ENCODE peak calls at places on chromosome 10, in five cellular contexts. Q is HepG2, Y is HCT116, S is GM12878, B is K562. X is an unnamed sample.

GRCh38 chr10:45421231-45422097 is 47.4 kb downstream of the ALOX5 start:
- DNase-seq in B (no peak), Q (no peak), S (no peak), Y (no peak), X (no peak)

GRCh38 chr10:35487336-35488034 is 117.7 kb upstream of the GJD4 start:
- DNase-seq in S (no peak), Y (no peak), B (no peak), Q (no peak), X (no peak)

GRCh38 chr10:4717670-4718069 is 108.3 kb upstream of the AKR1E2 start:
- DNase-seq in Q (no peak), Y (no peak), S (no peak), B (no peak), X (no peak)

GRCh38 chr10:1209355-1209979 is 153.3 kb downstream of the WDR37 start:
- DNase-seq in Q (no peak), Y (no peak), S (no peak), B (no peak), X (no peak)

GRCh38 chr10:8113616-8114015 is 59.1 kb downstream of the GATA3 start:
- DNase-seq in Q (no peak), B (no peak), Y (no peak), S (no peak), X (no peak)

GRCh38 chr10:80421369-80422220 is 13.2 kb downstream of the PRXL2A start:
- DNase-seq in Q (no peak), Y (no peak), B (no peak), S (peak; percentile 40), X (no peak)

GRCh38 chr10:3774814-3775670 is 10.0 kb downstream of the KLF6 start:
- DNase-seq in S (no peak), Y (peak; percentile 68), B (peak; percentile 69), Q (no peak), X (no peak)

GRCh38 chr10:6766480-6766879 is 186.4 kb upstream of the PRKCQ start:
- DNase-seq in B (no peak), Q (no peak), S (no peak), Y (no peak), X (no peak)

GRCh38 chr10:123018531-123018930 is 9.7 kb downstream of the ACADSB start:
- DNase-seq in Q (no peak), B (no peak), Y (no peak), S (no peak), X (no peak)

GRCh38 chr10:14812271-14812670 is 25.6 kb downstream of the CDNF start:
- DNase-seq in Y (no peak), S (no peak), B (peak; percentile 37), Q (peak; percentile 74), X (no peak)

GRCh38 chr10:62002753-62003152 is 101.3 kb downstream of the ARID5B start:
- DNase-seq in Q (no peak), S (no peak), B (no peak), Y (no peak), X (no peak)

GRCh38 chr10:132712291-132712690 is 73.7 kb downstream of the NKX6-2 start:
- DNase-seq in Q (no peak), B (no peak), S (no peak), Y (no peak), X (no peak)

GRCh38 chr10:110642980-110643655 is 1.0 kb upstream of the RBM20 start:
- DNase-seq in Y (no peak), Q (no peak), S (no peak), B (no peak), X (no peak)

GRCh38 chr10:110643670-110644597 is at the start of gene RBM20:
- DNase-seq in S (no peak), Q (no peak), B (peak; percentile 61), Y (no peak), X (peak; percentile 91)

GRCh38 chr10:110647136-110647430 is 2.9 kb downstream of the RBM20 start:
- DNase-seq in S (no peak), Y (no peak), Q (no peak), B (no peak), X (no peak)

GRCh38 chr10:110646417-110647135 is 2.4 kb downstream of the RBM20 start:
- DNase-seq in Y (no peak), S (no peak), B (peak; percentile 84), Q (no peak), X (peak; percentile 19)

GRCh38 chr10:110644598-110645462 is 694 bp downstream of the RBM20 start:
- DNase-seq in B (peak; percentile 57), Q (no peak), S (no peak), Y (no peak), X (peak; percentile 43)
- TF ChIP-seq ZBTB33 in B (no peak), Q (no peak), S (no peak), Y (no peak), X (no peak)

GRCh38 chr10:94035982-94036663 is 42.4 kb downstream of the PLCE1 start:
- DNase-seq in B (no peak), Y (no peak), Q (no peak), S (no peak), X (no peak)

GRCh38 chr10:94042814-94043175 is 49.1 kb downstream of the PLCE1 start:
- DNase-seq in S (no peak), B (no peak), Q (no peak), Y (no peak), X (no peak)

GRCh38 chr10:94036664-94037033 is 42.9 kb downstream of the PLCE1 start:
- DNase-seq in B (no peak), S (no peak), Y (no peak), Q (no peak), X (no peak)

GRCh38 chr10:94042001-94042813 is 48.5 kb downstream of the PLCE1 start:
- DNase-seq in S (peak; percentile 7), Y (peak; percentile 12), B (no peak), Q (no peak), X (no peak)

GRCh38 chr10:94038024-94038423 is 44.3 kb downstream of the PLCE1 start:
- DNase-seq in B (peak; percentile 4), Y (no peak), Q (no peak), S (no peak), X (no peak)
- TF ChIP-seq ZBTB33 in B (no peak), Y (no peak), Q (no peak), S (no peak), X (no peak)

GRCh38 chr10:124231188-124232135 is 138.1 kb upstream of the CHST15 start:
- DNase-seq in Y (no peak), B (no peak), S (no peak), Q (no peak), X (no peak)

GRCh38 chr10:124235232-124235631 is 141.8 kb upstream of the CHST15 start:
- DNase-seq in Y (no peak), B (no peak), Q (no peak), S (no peak), X (no peak)

GRCh38 chr10:124233546-124234138 is 140.2 kb upstream of the CHST15 start:
- DNase-seq in S (no peak), B (no peak), Y (no peak), Q (no peak), X (no peak)

GRCh38 chr10:124230586-124231187 is 137.3 kb upstream of the CHST15 start:
- DNase-seq in B (no peak), S (no peak), Y (no peak), Q (no peak), X (no peak)

DNA sequence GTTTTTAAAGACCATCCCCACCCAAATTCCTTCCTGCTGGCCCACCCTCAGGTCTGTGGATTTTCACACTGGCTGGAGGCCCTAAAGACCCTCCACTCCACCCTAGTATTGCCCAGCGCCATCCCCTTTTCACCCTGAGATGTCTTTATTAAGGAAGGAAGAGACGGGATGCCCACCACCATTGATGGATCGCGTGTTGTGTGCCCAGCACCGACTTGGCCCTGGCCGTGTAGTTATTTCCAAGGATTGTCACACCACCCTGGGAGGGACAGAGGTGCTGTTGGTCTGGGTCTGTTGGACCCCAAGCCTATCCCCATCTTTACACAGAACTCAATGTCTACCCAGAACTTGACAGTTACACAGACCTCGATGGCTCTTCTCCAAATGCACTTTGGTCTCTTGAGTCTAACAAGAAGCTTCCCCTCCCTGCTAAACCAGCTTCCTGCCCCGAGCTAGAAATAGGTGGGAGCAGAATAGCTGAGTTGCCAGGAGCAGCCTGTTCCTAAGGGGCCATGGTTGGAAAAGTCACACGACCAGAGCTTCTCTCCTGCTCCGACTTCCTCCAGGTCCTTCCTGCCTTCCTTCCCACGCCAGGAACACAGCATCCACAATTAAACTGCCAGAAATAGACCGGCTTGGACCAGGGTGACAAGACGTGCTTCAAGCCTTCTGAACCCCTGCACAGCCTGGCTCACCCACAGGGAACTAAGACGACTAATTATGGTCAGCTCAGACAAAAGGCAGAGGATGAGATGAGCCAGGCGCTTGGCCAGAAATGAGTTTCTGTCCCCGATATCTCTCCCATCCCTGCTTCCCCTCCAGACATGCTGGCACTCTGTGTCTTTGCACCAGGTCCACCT is 139.5 kb upstream of the CHST15 start:
- DNase-seq in Q (no peak), S (no peak), Y (no peak), B (no peak), X (peak; percentile 80)
- TF ChIP-seq ZBTB33 in Q (no peak), S (no peak), Y (no peak), B (no peak), X (no peak)

GRCh38 chr10:13053794-13054462 is 46.0 kb upstream of the OPTN start:
- DNase-seq in B (no peak), Q (no peak), Y (no peak), S (no peak), X (no peak)
- TF ChIP-seq ZBTB33 in B (no peak), Q (no peak), Y (no peak), S (no peak), X (no peak)

GRCh38 chr10:21525367-21526183 is at the start of gene SKIDA1:
- DNase-seq in Q (peak; percentile 92), B (peak; percentile 94), Y (no peak), S (no peak), X (peak; percentile 86)
- TF ChIP-seq ZBTB33 in Q (no peak), B (peak; percentile 3), Y (peak; percentile 13), S (no peak), X (no peak)